ENCODE peak calls at places on chromosomes 3 and 15, in seven cellular contexts. One of them, this sample, is unnamed.

GRCh38 chr3:16494906-16495580 is 18.5 kb downstream of the RFTN1 start:
- DNase-seq in right lobe of liver: no peak
- DNase-seq in OCI-LY7: no peak
- DNase-seq in astrocyte of the spinal cord: no peak
- DNase-seq in Calu3: no peak
- DNase-seq in omental fat pad: no peak
- DNase-seq in gastrocnemius medialis: no peak
- DNase-seq in this sample: no peak

GRCh38 chr15:85414495-85414894 is 34.1 kb downstream of the AKAP13 start:
- DNase-seq in right lobe of liver: no peak
- DNase-seq in OCI-LY7: no peak
- DNase-seq in astrocyte of the spinal cord: peak; percentile 54
- DNase-seq in Calu3: no peak
- DNase-seq in omental fat pad: no peak
- DNase-seq in gastrocnemius medialis: no peak
- DNase-seq in this sample: peak; percentile 35

GRCh38 chr3:149466192-149466591 is 8.3 kb upstream of the TM4SF4 start:
- DNase-seq in right lobe of liver: no peak
- DNase-seq in OCI-LY7: no peak
- DNase-seq in astrocyte of the spinal cord: peak; percentile 85
- DNase-seq in Calu3: no peak
- DNase-seq in omental fat pad: no peak
- DNase-seq in gastrocnemius medialis: no peak
- DNase-seq in this sample: peak; percentile 90

GRCh38 chr3:107637416-107638182 is 114.8 kb downstream of the BBX start:
- DNase-seq in right lobe of liver: no peak
- DNase-seq in OCI-LY7: no peak
- DNase-seq in astrocyte of the spinal cord: no peak
- DNase-seq in Calu3: no peak
- DNase-seq in omental fat pad: no peak
- DNase-seq in gastrocnemius medialis: no peak
- DNase-seq in this sample: no peak

GRCh38 chr3:55486857-55487375 is at the start of gene WNT5A:
- DNase-seq in right lobe of liver: peak; percentile 78
- DNase-seq in OCI-LY7: peak; percentile 78
- DNase-seq in astrocyte of the spinal cord: peak; percentile 53
- DNase-seq in Calu3: no peak
- DNase-seq in omental fat pad: no peak
- DNase-seq in gastrocnemius medialis: no peak
- DNase-seq in this sample: peak; percentile 62

GRCh38 chr15:69747193-69747592 is 294.6 kb downstream of the RPLP1 start:
- DNase-seq in right lobe of liver: no peak
- DNase-seq in OCI-LY7: no peak
- DNase-seq in astrocyte of the spinal cord: no peak
- DNase-seq in Calu3: no peak
- DNase-seq in omental fat pad: no peak
- DNase-seq in gastrocnemius medialis: no peak
- DNase-seq in this sample: no peak

GRCh38 chr3:21979706-21980105 is 228.7 kb upstream of the ZNF385D start:
- DNase-seq in right lobe of liver: no peak
- DNase-seq in OCI-LY7: no peak
- DNase-seq in astrocyte of the spinal cord: peak; percentile 78
- DNase-seq in Calu3: no peak
- DNase-seq in omental fat pad: no peak
- DNase-seq in gastrocnemius medialis: no peak
- DNase-seq in this sample: peak; percentile 34

GRCh38 chr15:99430881-99431401 is 134.8 kb upstream of the MEF2A start:
- DNase-seq in right lobe of liver: peak; percentile 37
- DNase-seq in OCI-LY7: no peak
- DNase-seq in astrocyte of the spinal cord: no peak
- DNase-seq in Calu3: no peak
- DNase-seq in omental fat pad: peak; percentile 18
- DNase-seq in gastrocnemius medialis: no peak
- DNase-seq in this sample: no peak

GRCh38 chr15:101250931-101251829 is 668 bp downstream of the CHSY1 start:
- DNase-seq in right lobe of liver: no peak
- DNase-seq in OCI-LY7: no peak
- DNase-seq in astrocyte of the spinal cord: no peak
- DNase-seq in Calu3: peak; percentile 58
- DNase-seq in omental fat pad: no peak
- DNase-seq in gastrocnemius medialis: no peak
- DNase-seq in this sample: no peak

GRCh38 chr3:10848261-10848660 is 32.2 kb downstream of the SLC6A11 start:
- DNase-seq in right lobe of liver: no peak
- DNase-seq in OCI-LY7: no peak
- DNase-seq in astrocyte of the spinal cord: no peak
- DNase-seq in Calu3: no peak
- DNase-seq in omental fat pad: no peak
- DNase-seq in gastrocnemius medialis: no peak
- DNase-seq in this sample: no peak

DNA sequence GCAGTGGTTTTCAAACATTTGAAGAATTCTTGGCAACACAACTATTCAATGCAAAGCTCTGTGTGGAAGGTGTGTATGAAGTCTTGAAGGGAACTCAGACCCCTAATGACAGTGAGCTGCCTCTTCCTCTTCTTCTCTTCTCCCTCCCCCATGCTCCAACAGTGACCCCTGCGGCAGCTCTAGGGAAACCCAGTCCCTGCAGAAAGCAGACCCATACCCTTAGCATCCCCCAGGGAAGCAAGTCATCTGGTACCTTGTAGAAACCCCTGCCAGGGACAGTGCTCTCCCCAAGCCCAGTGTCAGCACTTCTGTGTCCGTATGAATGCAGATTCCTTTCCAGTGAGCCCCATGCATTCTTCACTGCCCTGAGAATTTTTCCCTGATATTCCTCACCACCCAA is 442.3 kb downstream of the EPHB1 start:
- DNase-seq in right lobe of liver: no peak
- DNase-seq in OCI-LY7: no peak
- DNase-seq in astrocyte of the spinal cord: no peak
- DNase-seq in Calu3: no peak
- DNase-seq in omental fat pad: no peak
- DNase-seq in gastrocnemius medialis: no peak
- DNase-seq in this sample: no peak
- TF ChIP-seq CTCF in right lobe of liver: no peak
- TF ChIP-seq CTCF in OCI-LY7: no peak
- TF ChIP-seq CTCF in astrocyte of the spinal cord: no peak
- TF ChIP-seq CTCF in Calu3: no peak
- TF ChIP-seq CTCF in omental fat pad: no peak
- TF ChIP-seq CTCF in gastrocnemius medialis: no peak
- TF ChIP-seq CTCF in this sample: peak; percentile 10

GRCh38 chr3:79766474-79767193 is 1.2 kb downstream of the ROBO1 start:
- DNase-seq in right lobe of liver: no peak
- DNase-seq in OCI-LY7: no peak
- DNase-seq in astrocyte of the spinal cord: peak; percentile 9
- DNase-seq in Calu3: peak; percentile 17
- DNase-seq in omental fat pad: no peak
- DNase-seq in gastrocnemius medialis: no peak
- DNase-seq in this sample: no peak

GRCh38 chr3:79769234-79769633 is 1.4 kb upstream of the ROBO1 start:
- DNase-seq in right lobe of liver: no peak
- DNase-seq in OCI-LY7: no peak
- DNase-seq in astrocyte of the spinal cord: no peak
- DNase-seq in Calu3: no peak
- DNase-seq in omental fat pad: no peak
- DNase-seq in gastrocnemius medialis: no peak
- DNase-seq in this sample: no peak

GRCh38 chr3:79765854-79766253 is 1.9 kb downstream of the ROBO1 start:
- DNase-seq in right lobe of liver: no peak
- DNase-seq in OCI-LY7: no peak
- DNase-seq in astrocyte of the spinal cord: no peak
- DNase-seq in Calu3: no peak
- DNase-seq in omental fat pad: no peak
- DNase-seq in gastrocnemius medialis: no peak
- DNase-seq in this sample: no peak

GRCh38 chr3:79767953-79768282 is at the start of gene ROBO1:
- DNase-seq in right lobe of liver: no peak
- DNase-seq in OCI-LY7: no peak
- DNase-seq in astrocyte of the spinal cord: peak; percentile 50
- DNase-seq in Calu3: no peak
- DNase-seq in omental fat pad: no peak
- DNase-seq in gastrocnemius medialis: no peak
- DNase-seq in this sample: no peak

DNA sequence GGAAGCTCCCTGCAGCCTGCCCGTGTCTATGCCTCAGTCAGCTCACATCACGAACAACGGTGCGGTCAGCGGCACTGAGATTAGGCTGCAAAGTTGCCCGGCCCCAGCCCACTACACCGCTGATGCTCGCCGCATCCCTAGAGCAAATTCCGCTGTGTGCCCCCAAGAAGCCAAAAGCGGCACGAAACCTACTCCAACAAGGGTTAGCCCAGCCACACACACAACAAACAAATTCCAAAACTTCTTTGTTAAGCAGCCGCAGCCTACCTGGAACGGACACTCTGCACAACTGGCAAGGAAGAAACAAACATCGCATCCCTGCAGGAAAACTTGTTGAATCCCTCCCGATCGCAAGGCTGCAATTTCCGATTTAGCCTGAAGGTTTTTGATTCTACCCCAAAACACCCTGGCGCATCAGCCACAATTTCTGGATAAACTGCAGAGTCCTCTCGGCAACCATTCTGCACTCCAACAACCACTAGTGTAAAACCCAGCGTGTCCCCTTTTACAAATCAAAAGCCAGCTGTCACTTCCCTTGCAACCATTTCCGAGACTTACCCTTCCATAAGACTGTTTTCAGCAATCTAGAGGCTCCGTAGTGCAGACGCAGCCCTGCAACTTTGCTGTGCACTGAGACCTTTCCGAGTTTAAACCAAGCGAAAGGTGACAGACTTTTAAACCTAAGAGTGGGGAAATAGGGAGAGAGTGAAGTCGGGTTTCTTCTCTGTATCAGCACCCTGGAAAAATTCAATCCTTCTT is 425 bp downstream of the ROBO1 start:
- DNase-seq in right lobe of liver: no peak
- DNase-seq in OCI-LY7: no peak
- DNase-seq in astrocyte of the spinal cord: peak; percentile 52
- DNase-seq in Calu3: no peak
- DNase-seq in omental fat pad: no peak
- DNase-seq in gastrocnemius medialis: no peak
- DNase-seq in this sample: no peak
- TF ChIP-seq CTCF in right lobe of liver: no peak
- TF ChIP-seq CTCF in OCI-LY7: no peak
- TF ChIP-seq CTCF in astrocyte of the spinal cord: peak; percentile 26
- TF ChIP-seq CTCF in Calu3: no peak
- TF ChIP-seq CTCF in omental fat pad: no peak
- TF ChIP-seq CTCF in gastrocnemius medialis: no peak
- TF ChIP-seq CTCF in this sample: no peak

GRCh38 chr3:79846148-79846933 is 78.5 kb upstream of the ROBO1 start:
- DNase-seq in right lobe of liver: no peak
- DNase-seq in OCI-LY7: peak; percentile 4
- DNase-seq in astrocyte of the spinal cord: no peak
- DNase-seq in Calu3: no peak
- DNase-seq in omental fat pad: no peak
- DNase-seq in gastrocnemius medialis: no peak
- DNase-seq in this sample: no peak
- TF ChIP-seq CTCF in right lobe of liver: no peak
- TF ChIP-seq CTCF in OCI-LY7: peak; percentile 79
- TF ChIP-seq CTCF in astrocyte of the spinal cord: peak; percentile 44
- TF ChIP-seq CTCF in Calu3: no peak
- TF ChIP-seq CTCF in omental fat pad: no peak
- TF ChIP-seq CTCF in gastrocnemius medialis: no peak
- TF ChIP-seq CTCF in this sample: no peak

GRCh38 chr3:69384379-69384778 is 1.5 kb downstream of the FRMD4B start:
- DNase-seq in right lobe of liver: no peak
- DNase-seq in OCI-LY7: no peak
- DNase-seq in astrocyte of the spinal cord: no peak
- DNase-seq in Calu3: no peak
- DNase-seq in omental fat pad: no peak
- DNase-seq in gastrocnemius medialis: no peak
- DNase-seq in this sample: no peak

GRCh38 chr3:69385723-69386483 is at the start of gene FRMD4B:
- DNase-seq in right lobe of liver: peak; percentile 76
- DNase-seq in OCI-LY7: no peak
- DNase-seq in astrocyte of the spinal cord: peak; percentile 29
- DNase-seq in Calu3: peak; percentile 81
- DNase-seq in omental fat pad: no peak
- DNase-seq in gastrocnemius medialis: peak; percentile 23
- DNase-seq in this sample: peak; percentile 13

GRCh38 chr3:69388241-69388640 is 2.4 kb upstream of the FRMD4B start:
- DNase-seq in right lobe of liver: no peak
- DNase-seq in OCI-LY7: no peak
- DNase-seq in astrocyte of the spinal cord: no peak
- DNase-seq in Calu3: no peak
- DNase-seq in omental fat pad: no peak
- DNase-seq in gastrocnemius medialis: no peak
- DNase-seq in this sample: no peak

GRCh38 chr3:69385033-69385722 is 710 bp downstream of the FRMD4B start:
- DNase-seq in right lobe of liver: no peak
- DNase-seq in OCI-LY7: no peak
- DNase-seq in astrocyte of the spinal cord: no peak
- DNase-seq in Calu3: no peak
- DNase-seq in omental fat pad: no peak
- DNase-seq in gastrocnemius medialis: no peak
- DNase-seq in this sample: no peak

DNA sequence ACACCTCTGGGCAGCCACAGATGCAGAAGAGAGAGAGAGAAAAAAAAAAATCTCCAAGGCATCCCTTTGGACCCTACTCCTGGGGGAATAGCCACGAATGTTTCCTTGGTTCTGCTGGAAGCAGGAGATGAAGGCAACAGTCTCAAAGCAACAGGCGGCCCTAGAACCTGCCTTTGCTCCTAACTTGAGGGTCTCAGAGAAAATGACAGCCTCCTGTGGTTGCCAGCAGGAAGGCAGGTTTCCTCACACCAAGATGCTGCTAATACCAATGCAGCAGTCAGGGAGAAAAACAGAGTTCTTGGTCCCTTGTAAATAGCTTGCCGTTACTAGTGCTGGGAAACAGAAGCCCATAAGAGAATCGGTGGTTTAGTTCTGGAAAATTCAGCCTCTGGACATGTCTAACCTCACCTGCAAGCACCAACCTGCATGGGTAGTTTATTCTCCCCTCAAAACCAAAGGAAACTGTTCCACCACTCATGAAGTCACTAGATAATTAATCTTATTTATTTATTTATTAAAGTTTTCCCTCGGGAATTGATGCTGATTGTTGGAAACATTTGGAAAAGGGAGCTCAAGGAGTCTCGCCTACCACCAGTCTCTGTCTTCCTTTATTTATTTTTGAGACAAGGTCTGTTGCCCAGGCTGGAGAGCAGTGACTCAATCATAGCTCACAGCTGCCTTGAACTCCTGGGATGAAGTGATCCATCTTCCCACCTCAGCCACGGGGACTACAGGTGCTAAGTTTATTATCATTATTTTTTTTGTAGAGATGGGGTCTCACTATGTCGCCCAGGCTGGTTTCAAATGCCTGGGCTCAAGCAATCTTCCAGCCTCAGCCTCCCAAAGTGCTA is 872 bp upstream of the FRMD4B start:
- DNase-seq in right lobe of liver: no peak
- DNase-seq in OCI-LY7: no peak
- DNase-seq in astrocyte of the spinal cord: no peak
- DNase-seq in Calu3: no peak
- DNase-seq in omental fat pad: no peak
- DNase-seq in gastrocnemius medialis: no peak
- DNase-seq in this sample: no peak
- TF ChIP-seq CTCF in right lobe of liver: no peak
- TF ChIP-seq CTCF in OCI-LY7: no peak
- TF ChIP-seq CTCF in astrocyte of the spinal cord: no peak
- TF ChIP-seq CTCF in Calu3: no peak
- TF ChIP-seq CTCF in omental fat pad: no peak
- TF ChIP-seq CTCF in gastrocnemius medialis: no peak
- TF ChIP-seq CTCF in this sample: no peak

This sample was measured in AG10803.